ENCODE peak calls at places on chromosomes 7 and 10, in eight cellular contexts. One of them, this sample, is unnamed.

GRCh38 chr10:35564276-35564982 is 40.7 kb upstream of the GJD4 start:
- DNase-seq in tibial artery: peak; percentile 58
- DNase-seq in suprapubic skin: no peak
- DNase-seq in Peyer's patch: no peak
- DNase-seq in psoas muscle: no peak
- DNase-seq in adrenal gland: no peak
- DNase-seq in tibial nerve: no peak
- DNase-seq in GM12878: no peak
- DNase-seq in this sample: no peak

GRCh38 chr10:132636358-132636757 is 98.8 kb downstream of the INPP5A start:
- DNase-seq in tibial artery: no peak
- DNase-seq in suprapubic skin: peak; percentile 62
- DNase-seq in Peyer's patch: peak; percentile 21
- DNase-seq in psoas muscle: peak; percentile 13
- DNase-seq in adrenal gland: no peak
- DNase-seq in tibial nerve: no peak
- DNase-seq in GM12878: no peak
- DNase-seq in this sample: no peak

GRCh38 chr7:111168182-111168581 is 77.3 kb downstream of the LRRN3 start:
- DNase-seq in tibial artery: no peak
- DNase-seq in suprapubic skin: no peak
- DNase-seq in Peyer's patch: no peak
- DNase-seq in psoas muscle: no peak
- DNase-seq in adrenal gland: no peak
- DNase-seq in tibial nerve: no peak
- DNase-seq in GM12878: no peak
- DNase-seq in this sample: no peak

GRCh38 chr7:620885-621284 is 101.2 kb upstream of the PDGFA start:
- DNase-seq in tibial artery: no peak
- DNase-seq in suprapubic skin: no peak
- DNase-seq in Peyer's patch: no peak
- DNase-seq in psoas muscle: no peak
- DNase-seq in adrenal gland: no peak
- DNase-seq in tibial nerve: no peak
- DNase-seq in GM12878: no peak
- DNase-seq in this sample: no peak

GRCh38 chr7:87231243-87231642 is 11.7 kb upstream of the TMEM243 start:
- DNase-seq in tibial artery: no peak
- DNase-seq in suprapubic skin: no peak
- DNase-seq in Peyer's patch: no peak
- DNase-seq in psoas muscle: no peak
- DNase-seq in adrenal gland: no peak
- DNase-seq in tibial nerve: no peak
- DNase-seq in GM12878: no peak
- DNase-seq in this sample: no peak

GRCh38 chr7:94509264-94509878 is at the start of gene CASD1:
- DNase-seq in tibial artery: peak; percentile 49
- DNase-seq in suprapubic skin: peak; percentile 80
- DNase-seq in Peyer's patch: peak; percentile 72
- DNase-seq in psoas muscle: peak; percentile 19
- DNase-seq in adrenal gland: peak; percentile 82
- DNase-seq in tibial nerve: no peak
- DNase-seq in GM12878: no peak
- DNase-seq in this sample: peak; percentile 12

GRCh38 chr7:130040576-130040975 is 10.6 kb downstream of the ZC3HC1 start:
- DNase-seq in tibial artery: no peak
- DNase-seq in suprapubic skin: no peak
- DNase-seq in Peyer's patch: no peak
- DNase-seq in psoas muscle: no peak
- DNase-seq in adrenal gland: no peak
- DNase-seq in tibial nerve: no peak
- DNase-seq in GM12878: no peak
- DNase-seq in this sample: no peak

GRCh38 chr10:79482721-79483120 is 29.6 kb upstream of the EIF5AL1 start:
- DNase-seq in tibial artery: no peak
- DNase-seq in suprapubic skin: no peak
- DNase-seq in Peyer's patch: no peak
- DNase-seq in psoas muscle: no peak
- DNase-seq in adrenal gland: no peak
- DNase-seq in tibial nerve: no peak
- DNase-seq in GM12878: no peak
- DNase-seq in this sample: no peak

GRCh38 chr7:55019691-55020480 is 1.1 kb downstream of the EGFR start:
- DNase-seq in tibial artery: no peak
- DNase-seq in suprapubic skin: no peak
- DNase-seq in Peyer's patch: peak; percentile 72
- DNase-seq in psoas muscle: peak; percentile 41
- DNase-seq in adrenal gland: no peak
- DNase-seq in tibial nerve: no peak
- DNase-seq in GM12878: no peak
- DNase-seq in this sample: peak; percentile 27

GRCh38 chr7:13017881-13018280 is 330.4 kb downstream of the ARL4A start:
- DNase-seq in tibial artery: no peak
- DNase-seq in suprapubic skin: no peak
- DNase-seq in Peyer's patch: no peak
- DNase-seq in psoas muscle: no peak
- DNase-seq in adrenal gland: no peak
- DNase-seq in tibial nerve: no peak
- DNase-seq in GM12878: no peak
- DNase-seq in this sample: peak; percentile 32

GRCh38 chr10:72027498-72027897 is 60.9 kb downstream of the SPOCK2 start:
- DNase-seq in tibial artery: no peak
- DNase-seq in suprapubic skin: no peak
- DNase-seq in Peyer's patch: no peak
- DNase-seq in psoas muscle: no peak
- DNase-seq in adrenal gland: no peak
- DNase-seq in tibial nerve: no peak
- DNase-seq in GM12878: no peak
- DNase-seq in this sample: no peak

GRCh38 chr10:59560990-59561389 is 148.7 kb downstream of the SLC16A9 start:
- DNase-seq in tibial artery: no peak
- DNase-seq in suprapubic skin: no peak
- DNase-seq in Peyer's patch: no peak
- DNase-seq in psoas muscle: no peak
- DNase-seq in adrenal gland: no peak
- DNase-seq in tibial nerve: no peak
- DNase-seq in GM12878: no peak
- DNase-seq in this sample: no peak

GRCh38 chr10:48306870-48307531 is 524 bp downstream of the MAPK8 start:
- DNase-seq in tibial artery: peak; percentile 53
- DNase-seq in suprapubic skin: peak; percentile 83
- DNase-seq in Peyer's patch: no peak
- DNase-seq in psoas muscle: peak; percentile 75
- DNase-seq in adrenal gland: peak; percentile 76
- DNase-seq in tibial nerve: peak; percentile 22
- DNase-seq in GM12878: no peak
- DNase-seq in this sample: peak; percentile 32

GRCh38 chr10:16856567-16856966 is 39.3 kb upstream of the RSU1 start:
- DNase-seq in tibial artery: no peak
- DNase-seq in suprapubic skin: no peak
- DNase-seq in Peyer's patch: no peak
- DNase-seq in psoas muscle: no peak
- DNase-seq in adrenal gland: no peak
- DNase-seq in tibial nerve: no peak
- DNase-seq in GM12878: no peak
- DNase-seq in this sample: peak; percentile 9

GRCh38 chr10:117135480-117136140 is 2.5 kb downstream of the VAX1 start:
- DNase-seq in tibial artery: no peak
- DNase-seq in suprapubic skin: no peak
- DNase-seq in Peyer's patch: no peak
- DNase-seq in psoas muscle: no peak
- DNase-seq in adrenal gland: no peak
- DNase-seq in tibial nerve: no peak
- DNase-seq in GM12878: no peak
- DNase-seq in this sample: no peak

GRCh38 chr7:77416621-77417371 is 647 bp upstream of the GSAP start:
- DNase-seq in tibial artery: no peak
- DNase-seq in suprapubic skin: no peak
- DNase-seq in Peyer's patch: no peak
- DNase-seq in psoas muscle: no peak
- DNase-seq in adrenal gland: peak; percentile 61
- DNase-seq in tibial nerve: no peak
- DNase-seq in GM12878: no peak
- DNase-seq in this sample: no peak
- TF ChIP-seq CTCF in tibial artery: no peak
- TF ChIP-seq CTCF in suprapubic skin: no peak
- TF ChIP-seq CTCF in Peyer's patch: no peak
- TF ChIP-seq CTCF in psoas muscle: no peak
- TF ChIP-seq CTCF in adrenal gland: peak; percentile 2
- TF ChIP-seq CTCF in tibial nerve: no peak
- TF ChIP-seq CTCF in GM12878: no peak
- TF ChIP-seq CTCF in this sample: no peak

GRCh38 chr7:104980440-104980839 is 33.6 kb upstream of the KMT2E start:
- DNase-seq in tibial artery: no peak
- DNase-seq in suprapubic skin: no peak
- DNase-seq in Peyer's patch: no peak
- DNase-seq in psoas muscle: no peak
- DNase-seq in adrenal gland: no peak
- DNase-seq in tibial nerve: no peak
- DNase-seq in GM12878: no peak
- DNase-seq in this sample: no peak
- H3K27ac ChIP-seq in tibial artery: peak overlapping the region; percentile 66
- H3K27ac ChIP-seq in suprapubic skin: peak overlapping the region; percentile 80
- H3K27ac ChIP-seq in Peyer's patch: no peak overlapping the region
- H3K27ac ChIP-seq in psoas muscle: peak overlapping the region; percentile 73
- H3K27ac ChIP-seq in adrenal gland: no peak overlapping the region
- H3K27ac ChIP-seq in tibial nerve: peak overlapping the region; percentile 96
- H3K27ac ChIP-seq in GM12878: no peak overlapping the region
- H3K27ac ChIP-seq in this sample: peak overlapping the region; percentile 67

GRCh38 chr10:68329506-68329861 is 2.4 kb upstream of the HNRNPH3 start:
- DNase-seq in tibial artery: no peak
- DNase-seq in suprapubic skin: no peak
- DNase-seq in Peyer's patch: no peak
- DNase-seq in psoas muscle: no peak
- DNase-seq in adrenal gland: no peak
- DNase-seq in tibial nerve: no peak
- DNase-seq in GM12878: no peak
- DNase-seq in this sample: no peak

GRCh38 chr10:68330852-68331454 is 911 bp upstream of the HNRNPH3 start:
- DNase-seq in tibial artery: peak; percentile 46
- DNase-seq in suprapubic skin: no peak
- DNase-seq in Peyer's patch: no peak
- DNase-seq in psoas muscle: peak; percentile 36
- DNase-seq in adrenal gland: peak; percentile 79
- DNase-seq in tibial nerve: no peak
- DNase-seq in GM12878: no peak
- DNase-seq in this sample: no peak

GRCh38 chr10:68332259-68333057 is at the start of gene PBLD:
- DNase-seq in tibial artery: peak; percentile 71
- DNase-seq in suprapubic skin: peak; percentile 83
- DNase-seq in Peyer's patch: peak; percentile 84
- DNase-seq in psoas muscle: peak; percentile 64
- DNase-seq in adrenal gland: peak; percentile 89
- DNase-seq in tibial nerve: peak; percentile 38
- DNase-seq in GM12878: no peak
- DNase-seq in this sample: peak; percentile 79

GRCh38 chr10:68331455-68332258 is at the start of gene HNRNPH3:
- DNase-seq in tibial artery: peak; percentile 96
- DNase-seq in suprapubic skin: peak; percentile 99
- DNase-seq in Peyer's patch: peak; percentile 99
- DNase-seq in psoas muscle: peak; percentile 98
- DNase-seq in adrenal gland: peak; percentile 99
- DNase-seq in tibial nerve: peak; percentile 97
- DNase-seq in GM12878: peak; percentile 93
- DNase-seq in this sample: peak; percentile 95

GRCh38 chr10:68327889-68328786 is 3.7 kb upstream of the HNRNPH3 start:
- DNase-seq in tibial artery: no peak
- DNase-seq in suprapubic skin: no peak
- DNase-seq in Peyer's patch: no peak
- DNase-seq in psoas muscle: no peak
- DNase-seq in adrenal gland: peak; percentile 61
- DNase-seq in tibial nerve: no peak
- DNase-seq in GM12878: no peak
- DNase-seq in this sample: peak; percentile 41
- H3K4me3 ChIP-seq in tibial artery: peak overlapping the region; percentile 14
- H3K4me3 ChIP-seq in suprapubic skin: peak overlapping the region; percentile 24
- H3K4me3 ChIP-seq in Peyer's patch: peak overlapping the region; percentile 26
- H3K4me3 ChIP-seq in psoas muscle: peak overlapping the region; percentile 42
- H3K4me3 ChIP-seq in adrenal gland: peak overlapping the region; percentile 46
- H3K4me3 ChIP-seq in tibial nerve: no peak overlapping the region
- H3K4me3 ChIP-seq in GM12878: peak overlapping the region; percentile 45
- H3K4me3 ChIP-seq in this sample: no peak overlapping the region

GRCh38 chr7:157238087-157238486 is 98.7 kb upstream of the DNAJB6 start:
- DNase-seq in tibial artery: no peak
- DNase-seq in suprapubic skin: no peak
- DNase-seq in Peyer's patch: no peak
- DNase-seq in psoas muscle: no peak
- DNase-seq in adrenal gland: no peak
- DNase-seq in tibial nerve: no peak
- DNase-seq in GM12878: no peak
- DNase-seq in this sample: no peak

GRCh38 chr7:157235357-157236018 is 96.8 kb downstream of the UBE3C start:
- DNase-seq in tibial artery: no peak
- DNase-seq in suprapubic skin: no peak
- DNase-seq in Peyer's patch: no peak
- DNase-seq in psoas muscle: no peak
- DNase-seq in adrenal gland: no peak
- DNase-seq in tibial nerve: no peak
- DNase-seq in GM12878: no peak
- DNase-seq in this sample: peak; percentile 21

GRCh38 chr7:157241631-157242030 is 95.2 kb upstream of the DNAJB6 start:
- DNase-seq in tibial artery: no peak
- DNase-seq in suprapubic skin: no peak
- DNase-seq in Peyer's patch: no peak
- DNase-seq in psoas muscle: no peak
- DNase-seq in adrenal gland: no peak
- DNase-seq in tibial nerve: no peak
- DNase-seq in GM12878: no peak
- DNase-seq in this sample: no peak

GRCh38 chr7:157234271-157234670 is 95.5 kb downstream of the UBE3C start:
- DNase-seq in tibial artery: no peak
- DNase-seq in suprapubic skin: no peak
- DNase-seq in Peyer's patch: no peak
- DNase-seq in psoas muscle: no peak
- DNase-seq in adrenal gland: no peak
- DNase-seq in tibial nerve: no peak
- DNase-seq in GM12878: no peak
- DNase-seq in this sample: no peak

DNA sequence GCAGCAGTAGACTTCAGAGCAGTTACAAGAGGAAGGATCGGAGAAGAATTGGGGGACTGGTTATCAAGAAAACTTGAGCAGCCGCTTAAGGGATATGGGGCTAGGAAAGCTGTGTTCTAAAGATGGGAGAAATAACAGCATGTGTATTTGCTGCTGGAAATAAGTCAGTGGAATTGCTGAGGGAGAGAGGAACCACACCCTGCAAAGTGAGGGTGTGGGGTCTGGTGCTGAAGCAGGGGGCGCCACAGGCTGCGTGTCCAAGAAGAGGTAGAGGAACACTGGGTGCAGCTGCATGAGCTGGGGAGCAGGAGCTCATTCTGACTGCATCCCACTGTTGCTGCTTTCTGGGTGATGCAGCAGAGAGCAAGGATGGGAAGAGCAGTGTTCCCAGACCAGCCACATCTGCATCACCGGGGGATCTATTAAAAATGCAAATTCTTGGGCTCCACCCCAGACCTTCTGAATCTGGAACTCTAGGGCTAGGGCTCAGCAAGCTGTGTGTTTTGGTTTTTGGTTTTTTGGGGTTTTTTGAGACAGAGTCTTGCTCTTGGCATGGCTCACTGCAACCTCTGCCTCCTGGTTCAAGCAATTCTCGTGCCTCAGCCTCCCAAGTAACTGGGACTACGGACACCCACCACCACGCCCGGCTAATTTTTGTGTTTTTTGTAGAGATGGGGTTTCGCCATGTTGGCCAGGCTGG is 97.1 kb upstream of the DNAJB6 start:
- DNase-seq in tibial artery: no peak
- DNase-seq in suprapubic skin: no peak
- DNase-seq in Peyer's patch: no peak
- DNase-seq in psoas muscle: no peak
- DNase-seq in adrenal gland: no peak
- DNase-seq in tibial nerve: no peak
- DNase-seq in GM12878: no peak
- DNase-seq in this sample: no peak
- TF ChIP-seq CTCF in tibial artery: no peak
- TF ChIP-seq CTCF in suprapubic skin: no peak
- TF ChIP-seq CTCF in Peyer's patch: no peak
- TF ChIP-seq CTCF in psoas muscle: no peak
- TF ChIP-seq CTCF in adrenal gland: no peak
- TF ChIP-seq CTCF in tibial nerve: no peak
- TF ChIP-seq CTCF in GM12878: no peak
- TF ChIP-seq CTCF in this sample: no peak

This sample was measured in mammary epithelial cell.